ENCODE peak calls at places on chromosomes 4 and X, in six cellular contexts. Y, E, X, Q, K and M are unnamed samples.

GRCh38 chrX:120797201-120797938 is 78.3 kb downstream of the CT47B1 start:
- DNase-seq in Y (no peak), E (no peak), X (no peak), Q (no peak), K (peak), M (no peak)

GRCh38 chr4:115310671-115311070 is 197.3 kb upstream of the NDST4 start:
- DNase-seq in Y (no peak), E (no peak), X (no peak), Q (no peak), K (no peak), M (no peak)

GRCh38 chr4:48046059-48046458 is 29.5 kb downstream of the NIPAL1 start:
- DNase-seq in Y (no peak), E (no peak), X (no peak), Q (no peak), K (no peak), M (no peak)

GRCh38 chr4:112214397-112215264 is 17.0 kb upstream of the AP1AR start:
- DNase-seq in Y (peak), E (no peak), X (no peak), Q (no peak), K (peak), M (no peak)

GRCh38 chr4:113383111-113383785 is 333.8 kb downstream of the ANK2 start:
- DNase-seq in Y (peak), E (no peak), X (no peak), Q (no peak), K (peak), M (no peak)

GRCh38 chr4:184534511-184535391 is 60.4 kb upstream of the IRF2 start:
- DNase-seq in Y (peak), E (no peak), X (no peak), Q (no peak), K (peak), M (no peak)

GRCh38 chrX:124378643-124379042 is 32.3 kb downstream of the SH2D1A start:
- DNase-seq in Y (no peak), E (no peak), X (no peak), Q (no peak), K (no peak), M (no peak)

GRCh38 chr4:128006592-128006991 is 41.4 kb downstream of the ABHD18 start:
- DNase-seq in Y (peak), E (no peak), X (no peak), Q (no peak), K (peak), M (no peak)

GRCh38 chr4:186760576-186760975 is 36.9 kb upstream of the FAT1 start:
- DNase-seq in Y (peak), E (no peak), X (peak), Q (no peak), K (peak), M (peak)

GRCh38 chr4:138573246-138573645 is 331.1 kb upstream of the SLC7A11 start:
- DNase-seq in Y (no peak), E (no peak), X (no peak), Q (no peak), K (peak), M (no peak)

GRCh38 chr4:148786699-148787098 is 344.5 kb upstream of the NR3C2 start:
- DNase-seq in Y (no peak), E (peak), X (no peak), Q (no peak), K (no peak), M (no peak)

GRCh38 chrX:84729809-84730208 is 227.6 kb upstream of the HDX start:
- DNase-seq in Y (peak), E (peak), X (no peak), Q (no peak), K (peak), M (no peak)

GRCh38 chrX:120125444-120125843 is 9.7 kb upstream of the RHOXF1 start:
- DNase-seq in Y (no peak), E (no peak), X (no peak), Q (no peak), K (no peak), M (no peak)

GRCh38 chrX:153494541-153495361 is at the start of gene BGN:
- DNase-seq in Y (no peak), E (no peak), X (no peak), Q (no peak), K (peak), M (no peak)

GRCh38 chrX:105564536-105564935 is 257.8 kb upstream of the NRK start:
- DNase-seq in Y (peak), E (no peak), X (peak), Q (no peak), K (peak), M (peak)

GRCh38 chrX:20455001-20455400 is 188.3 kb upstream of the RPS6KA3 start:
- DNase-seq in Y (no peak), E (no peak), X (no peak), Q (no peak), K (peak), M (no peak)

GRCh38 chrX:10617186-10617963 is 3.0 kb downstream of the MID1 start:
- DNase-seq in Y (no peak), E (no peak), X (no peak), Q (no peak), K (no peak), M (no peak)

GRCh38 chr4:73152893-73153292 is 83.4 kb upstream of the COX18 start:
- DNase-seq in Y (no peak), E (no peak), X (no peak), Q (no peak), K (peak), M (no peak)

GRCh38 chrX:110600745-110601310 is 194.8 kb downstream of the CHRDL1 start:
- DNase-seq in Y (no peak), E (no peak), X (no peak), Q (no peak), K (peak), M (no peak)

GRCh38 chrX:2370436-2370835 is 130.3 kb downstream of the DHRSX start:
- DNase-seq in Y (no peak), E (no peak), X (no peak), Q (no peak), K (peak), M (no peak)

GRCh38 chrX:96311366-96311765 is 373.3 kb upstream of the DIAPH2 start:
- DNase-seq in Y (no peak), E (no peak), X (no peak), Q (no peak), K (no peak), M (no peak)

GRCh38 chr4:57614533-57614932 is 504.3 kb upstream of the IGFBP7 start:
- DNase-seq in Y (no peak), E (no peak), X (no peak), Q (no peak), K (no peak), M (no peak)

GRCh38 chrX:115324194-115324593 is 34.7 kb downstream of the LUZP4 start:
- DNase-seq in Y (peak), E (peak), X (no peak), Q (no peak), K (no peak), M (no peak)

GRCh38 chr4:61468091-61468720 is 268.1 kb downstream of the ADGRL3 start:
- DNase-seq in Y (peak), E (no peak), X (peak), Q (no peak), K (peak), M (peak)

GRCh38 chr4:40292313-40292759 is 42.8 kb upstream of the CHRNA9 start:
- DNase-seq in Y (peak), E (no peak), X (no peak), Q (no peak), K (peak), M (no peak)

GRCh38 chr4:2954358-2955185 is 8.6 kb downstream of the NOP14 start:
- DNase-seq in Y (no peak), E (no peak), X (no peak), Q (no peak), K (no peak), M (no peak)

GRCh38 chr4:151807220-151807619 is 46.4 kb upstream of the GATB start:
- DNase-seq in Y (no peak), E (no peak), X (no peak), Q (peak), K (no peak), M (no peak)

GRCh38 chr4:188127157-188127874 is 11.9 kb upstream of the TRIML1 start:
- DNase-seq in Y (peak), E (no peak), X (peak), Q (no peak), K (peak), M (peak)

GRCh38 chrX:153744210-153745066 is 19.6 kb upstream of the PLXNB3 start:
- DNase-seq in Y (no peak), E (no peak), X (no peak), Q (no peak), K (no peak), M (no peak)

GRCh38 chr4:19135886-19136633 is 1114.5 kb upstream of the LCORL start:
- DNase-seq in Y (no peak), E (no peak), X (no peak), Q (no peak), K (no peak), M (no peak)

GRCh38 chrX:33447285-33447684 is 235.9 kb upstream of the DMD start:
- DNase-seq in Y (no peak), E (no peak), X (no peak), Q (no peak), K (peak), M (no peak)

GRCh38 chrX:103248553-103248952 is 6.4 kb downstream of the TCEAL8 start:
- DNase-seq in Y (peak), E (no peak), X (no peak), Q (no peak), K (peak), M (peak)

GRCh38 chr4:156169011-156169410 is 215.3 kb upstream of the CTSO start:
- DNase-seq in Y (peak), E (no peak), X (no peak), Q (no peak), K (peak), M (peak)

GRCh38 chr4:42412251-42412650 is 15.0 kb downstream of the SHISA3 start:
- DNase-seq in Y (no peak), E (no peak), X (peak), Q (no peak), K (peak), M (peak)

GRCh38 chr4:90515191-90515590 is 388.0 kb downstream of the CCSER1 start:
- DNase-seq in Y (peak), E (no peak), X (no peak), Q (no peak), K (no peak), M (no peak)
- TF ChIP-seq CTCF in Y (no peak), E (no peak), X (no peak), Q (no peak), K (no peak), M (no peak)

GRCh38 chr4:169152899-169153298 is 117.9 kb downstream of the SH3RF1 start:
- DNase-seq in Y (no peak), E (no peak), X (no peak), Q (no peak), K (no peak), M (no peak)
- TF ChIP-seq CTCF in Y (peak), E (no peak), X (peak), Q (no peak), K (peak), M (peak)

DNA sequence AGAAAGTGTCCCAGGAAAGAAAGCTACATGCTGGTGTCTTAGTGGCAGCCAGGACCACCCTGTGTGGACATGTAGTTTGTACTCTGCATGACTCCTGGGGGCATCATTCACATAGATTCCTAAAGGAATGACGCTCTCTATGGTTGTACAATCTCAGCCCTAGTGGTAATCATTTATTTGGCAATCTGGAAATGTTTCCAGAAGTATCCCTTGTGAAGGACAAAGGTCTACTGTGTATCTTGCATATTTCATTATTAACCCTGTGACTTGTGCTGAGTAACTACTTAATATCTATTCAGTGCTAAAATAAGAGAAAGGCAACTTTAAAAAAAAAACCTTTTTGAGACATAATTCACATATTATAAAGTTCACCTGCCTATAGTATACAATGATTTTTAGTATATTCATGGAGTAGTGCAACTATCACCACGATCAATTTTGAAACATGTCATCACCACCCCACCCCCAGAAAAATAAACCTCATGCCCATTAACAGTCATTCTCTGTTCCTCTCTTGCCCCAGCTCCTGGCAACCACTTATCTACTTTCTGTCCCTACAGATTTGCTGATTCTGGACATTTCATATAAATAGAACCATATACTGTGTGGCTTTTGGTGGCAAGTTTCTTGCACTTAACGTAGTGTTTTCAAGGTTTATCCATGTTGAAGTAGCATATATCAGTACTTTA is 51.7 kb downstream of the SHROOM3 start:
- DNase-seq in Y (peak), E (no peak), X (no peak), Q (no peak), K (no peak), M (no peak)
- TF ChIP-seq CTCF in Y (no peak), E (no peak), X (no peak), Q (no peak), K (no peak), M (no peak)

GRCh38 chr4:122930877-122931276 is 8.5 kb upstream of the NUDT6 start:
- DNase-seq in Y (no peak), E (no peak), X (no peak), Q (no peak), K (peak), M (no peak)
- TF ChIP-seq CTCF in Y (peak), E (peak), X (peak), Q (peak), K (peak), M (peak)

GRCh38 chr4:22435652-22436051 is 80.2 kb downstream of the ADGRA3 start:
- DNase-seq in Y (no peak), E (peak), X (no peak), Q (no peak), K (no peak), M (no peak)

GRCh38 chr4:22430626-22431025 is 85.2 kb downstream of the ADGRA3 start:
- DNase-seq in Y (no peak), E (no peak), X (no peak), Q (no peak), K (no peak), M (no peak)

GRCh38 chr4:22439947-22440346 is 75.9 kb downstream of the ADGRA3 start:
- DNase-seq in Y (no peak), E (no peak), X (no peak), Q (no peak), K (no peak), M (no peak)

DNA sequence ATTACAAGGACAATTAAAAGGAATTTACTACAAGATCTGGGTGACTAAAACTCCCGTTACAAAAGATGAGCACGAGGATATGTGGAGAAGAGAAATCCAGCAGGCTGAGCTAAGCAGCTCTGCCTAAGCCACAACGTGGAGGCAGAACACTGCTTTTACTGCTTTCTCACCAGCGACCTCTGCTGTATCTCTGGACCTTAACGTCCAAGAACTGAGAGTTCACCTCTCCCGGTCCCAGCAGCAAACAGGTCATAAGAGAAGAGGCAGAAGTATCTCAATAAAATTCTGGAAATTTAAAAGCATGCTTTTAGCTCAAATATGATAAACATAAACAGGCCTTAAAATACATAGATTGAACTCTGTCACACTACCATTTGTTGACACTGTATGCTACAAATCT is 81.0 kb downstream of the ADGRA3 start:
- DNase-seq in Y (peak), E (peak), X (peak), Q (no peak), K (peak), M (peak)
- TF ChIP-seq CTCF in Y (peak), E (peak), X (peak), Q (no peak), K (peak), M (peak)

DNA sequence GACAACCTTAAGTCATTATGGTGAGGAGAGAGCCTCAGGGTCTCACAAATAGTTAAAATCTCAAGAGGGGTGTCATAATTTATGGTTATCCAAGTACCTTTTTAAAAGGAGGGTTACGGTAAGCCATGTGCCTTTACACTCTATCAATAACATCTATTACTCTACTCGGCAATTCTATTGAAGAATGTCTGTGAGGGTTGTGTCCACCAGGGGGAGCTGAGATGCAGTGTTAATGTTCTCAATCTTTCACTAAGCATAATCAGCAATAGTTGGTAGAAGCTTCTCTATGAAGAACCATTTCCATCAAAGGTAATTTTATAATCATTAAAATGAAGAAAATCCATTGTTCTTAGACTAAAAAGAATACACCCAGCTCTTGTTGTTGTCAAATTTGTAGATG is 457.4 kb downstream of the CENPC start:
- DNase-seq in Y (peak), E (no peak), X (no peak), Q (peak), K (peak), M (no peak)
- TF ChIP-seq CTCF in Y (peak), E (peak), X (peak), Q (no peak), K (peak), M (peak)

DNA sequence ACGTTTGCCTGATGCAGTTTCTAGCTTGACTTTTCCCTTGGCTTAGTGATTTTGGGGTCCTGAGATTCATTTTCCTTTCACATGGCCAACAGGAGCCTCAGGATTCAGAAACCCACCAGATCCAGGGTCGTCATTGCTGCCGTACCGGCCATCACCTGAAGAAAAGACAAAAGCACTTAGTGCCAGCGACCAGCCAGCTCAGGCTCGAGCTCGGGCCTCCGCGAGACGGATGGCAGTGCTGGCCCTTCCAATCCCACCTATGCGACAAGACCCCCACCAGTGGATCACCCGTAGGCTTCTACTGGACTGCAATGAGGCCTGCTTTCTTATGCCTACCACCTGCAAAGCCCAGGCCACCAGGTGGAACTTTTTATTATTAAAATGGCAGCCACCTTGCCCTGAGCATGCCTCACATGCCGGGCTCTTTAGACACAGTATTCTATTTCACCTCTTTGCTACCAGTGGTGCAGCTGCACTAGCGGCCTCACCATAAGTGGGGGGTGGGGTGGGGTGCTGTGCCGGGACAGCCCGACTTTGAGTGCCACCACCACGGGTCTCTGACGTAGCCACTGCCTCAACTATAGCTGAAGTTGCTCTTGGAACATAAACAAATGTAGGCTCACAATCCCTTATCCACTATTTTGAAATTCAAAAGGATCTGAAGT is 84.3 kb downstream of the MTMR1 start:
- DNase-seq in Y (no peak), E (no peak), X (no peak), Q (no peak), K (no peak), M (no peak)
- TF ChIP-seq CTCF in Y (no peak), E (no peak), X (no peak), Q (no peak), K (no peak), M (no peak)

DNA sequence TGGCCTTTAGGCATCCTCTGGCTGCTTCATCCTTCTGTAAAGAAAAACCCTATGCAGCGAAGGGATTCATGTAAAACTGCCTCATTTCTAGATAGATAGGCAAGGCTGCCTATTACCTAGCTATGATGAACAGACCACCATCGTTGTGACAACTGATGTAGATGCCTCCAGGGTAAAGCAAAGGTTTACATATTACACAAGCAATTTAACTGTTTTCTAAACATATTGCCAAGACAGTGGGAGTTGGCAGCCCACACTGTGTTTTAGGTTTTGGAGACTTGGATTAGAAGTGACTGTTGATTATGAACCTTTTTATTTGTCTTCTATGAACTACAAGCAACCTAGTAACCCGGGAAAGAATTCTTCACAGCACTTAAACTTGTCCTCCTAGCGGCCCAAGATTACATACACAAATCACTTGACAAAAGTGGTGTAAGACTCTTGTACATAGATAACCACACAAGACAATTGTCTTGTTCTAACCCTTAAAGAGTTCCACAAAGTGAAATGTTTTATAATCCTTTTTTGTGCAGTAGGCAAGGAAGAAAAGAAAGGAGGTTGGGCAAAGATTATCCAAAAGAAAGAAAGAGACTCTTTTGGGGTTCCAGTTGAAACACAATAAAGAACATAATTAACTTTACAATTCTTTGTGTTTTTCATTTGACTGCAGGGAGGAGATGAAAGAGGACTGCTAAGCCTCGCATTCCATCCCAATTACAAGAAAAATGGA is 60.1 kb downstream of the HHIP start:
- DNase-seq in Y (no peak), E (no peak), X (no peak), Q (no peak), K (no peak), M (no peak)
- TF ChIP-seq CTCF in Y (no peak), E (no peak), X (no peak), Q (no peak), K (no peak), M (no peak)